ENCODE peak calls at places on chromosomes 1 and 21, in seven cellular contexts. F is OCI-LY7, K is cardiac fibroblast, O is fibroblast of mammary gland, H is stomach, I is fibroblast of villous mesenchyme, Y is neural progenitor cell. L is an unnamed sample.

GRCh38 chr1:110339427-110340206 is 440 bp downstream of the RBM15 start:
- DNase-seq in F (peak; percentile 71), K (peak; percentile 54), O (peak; percentile 71), H (peak; percentile 51), I (peak; percentile 59), Y (peak; percentile 72), L (peak; percentile 49)

GRCh38 chr1:178869114-178869697 is 1.7 kb downstream of the ANGPTL1 start:
- DNase-seq in F (no peak), K (peak; percentile 76), O (peak; percentile 74), H (no peak), I (peak; percentile 88), Y (peak; percentile 8), L (no peak)

GRCh38 chr1:248834343-248834940 is 3.6 kb upstream of the ZNF672 start:
- DNase-seq in F (no peak), K (no peak), O (no peak), H (no peak), I (no peak), Y (no peak), L (no peak)

GRCh38 chr1:36206323-36206858 is 17.9 kb upstream of the THRAP3 start:
- DNase-seq in F (no peak), K (no peak), O (no peak), H (no peak), I (no peak), Y (no peak), L (no peak)

GRCh38 chr1:53286950-53287349 is 40.9 kb downstream of the LRP8 start:
- DNase-seq in F (no peak), K (no peak), O (no peak), H (no peak), I (no peak), Y (peak; percentile 72), L (no peak)

GRCh38 chr1:178684542-178685000 is 40.5 kb upstream of the RALGPS2 start:
- DNase-seq in F (no peak), K (peak; percentile 93), O (peak; percentile 95), H (no peak), I (peak; percentile 93), Y (no peak), L (peak; percentile 85)

GRCh38 chr1:100710881-100711660 is 8.5 kb upstream of the VCAM1 start:
- DNase-seq in F (no peak), K (peak; percentile 42), O (peak; percentile 54), H (no peak), I (peak; percentile 88), Y (no peak), L (peak; percentile 30)

GRCh38 chr1:25566730-25567341 is 23.4 kb downstream of the LDLRAP1 start:
- DNase-seq in F (peak; percentile 87), K (peak; percentile 42), O (peak; percentile 71), H (no peak), I (peak; percentile 82), Y (peak; percentile 25), L (peak; percentile 67)

GRCh38 chr1:23699280-23700179 is 7.9 kb downstream of the RPL11 start:
- DNase-seq in F (no peak), K (no peak), O (peak; percentile 47), H (no peak), I (no peak), Y (no peak), L (peak; percentile 49)

GRCh38 chr1:9875636-9876000 is 34.5 kb downstream of the CTNNBIP1 start:
- DNase-seq in F (no peak), K (no peak), O (no peak), H (no peak), I (no peak), Y (no peak), L (no peak)

GRCh38 chr1:14924012-14924452 is 229.5 kb upstream of the TMEM51 start:
- DNase-seq in F (peak; percentile 60), K (peak; percentile 80), O (peak; percentile 45), H (peak; percentile 75), I (peak; percentile 78), Y (peak; percentile 88), L (peak; percentile 68)

GRCh38 chr21:39121600-39122355 is 61.5 kb downstream of the PSMG1 start:
- DNase-seq in F (no peak), K (no peak), O (no peak), H (no peak), I (no peak), Y (no peak), L (no peak)

GRCh38 chr1:47578026-47578861 is 140.4 kb downstream of the FOXD2 start:
- DNase-seq in F (no peak), K (no peak), O (no peak), H (no peak), I (peak; percentile 15), Y (no peak), L (no peak)

GRCh38 chr1:28132110-28132897 is 43.9 kb upstream of the EYA3 start:
- DNase-seq in F (peak; percentile 24), K (no peak), O (no peak), H (no peak), I (no peak), Y (no peak), L (no peak)

GRCh38 chr21:35400233-35400939 is 351.3 kb upstream of the RUNX1 start:
- DNase-seq in F (peak; percentile 86), K (peak; percentile 82), O (peak; percentile 71), H (no peak), I (peak; percentile 77), Y (peak; percentile 36), L (peak; percentile 88)

GRCh38 chr1:209065350-209065749 is 518.2 kb upstream of the CAMK1G start:
- DNase-seq in F (no peak), K (no peak), O (no peak), H (no peak), I (no peak), Y (no peak), L (no peak)

GRCh38 chr1:214425723-214426419 is 125.5 kb downstream of the PTPN14 start:
- DNase-seq in F (no peak), K (no peak), O (no peak), H (no peak), I (no peak), Y (no peak), L (no peak)

GRCh38 chr1:110548381-110548780 is 29.4 kb upstream of the KCNA10 start:
- DNase-seq in F (peak; percentile 26), K (peak; percentile 5), O (no peak), H (peak; percentile 38), I (no peak), Y (peak; percentile 70), L (peak; percentile 40)

GRCh38 chr1:200564319-200564718 is 56.2 kb downstream of the KIF14 start:
- DNase-seq in F (no peak), K (no peak), O (no peak), H (no peak), I (no peak), Y (no peak), L (no peak)

GRCh38 chr1:167136191-167136614 is 42.3 kb downstream of the STYXL2 start:
- DNase-seq in F (no peak), K (peak; percentile 19), O (peak; percentile 83), H (no peak), I (peak; percentile 47), Y (peak; percentile 47), L (peak; percentile 51)

GRCh38 chr21:38219049-38219628 is 37.7 kb upstream of the KCNJ15 start:
- DNase-seq in F (peak; percentile 53), K (peak; percentile 87), O (peak; percentile 91), H (peak; percentile 83), I (peak; percentile 85), Y (peak; percentile 71), L (peak; percentile 77)

GRCh38 chr1:86522230-86522629 is 24.6 kb upstream of the CLCA4 start:
- DNase-seq in F (no peak), K (no peak), O (peak; percentile 34), H (no peak), I (no peak), Y (no peak), L (no peak)

GRCh38 chr1:164320780-164321683 is 238.0 kb upstream of the PBX1 start:
- DNase-seq in F (no peak), K (peak; percentile 32), O (peak; percentile 36), H (peak; percentile 28), I (peak; percentile 8), Y (peak; percentile 80), L (peak; percentile 15)

GRCh38 chr1:206505702-206506375 is 1.5 kb upstream of the RASSF5 start:
- DNase-seq in F (no peak), K (peak; percentile 67), O (peak; percentile 59), H (no peak), I (peak; percentile 37), Y (no peak), L (peak; percentile 40)

GRCh38 chr1:18484726-18485125 is 4.0 kb downstream of the KLHDC7A start:
- DNase-seq in F (no peak), K (no peak), O (no peak), H (no peak), I (no peak), Y (no peak), L (no peak)

GRCh38 chr1:181595234-181595633 is 111.9 kb downstream of the CACNA1E start:
- DNase-seq in F (no peak), K (no peak), O (no peak), H (no peak), I (no peak), Y (no peak), L (no peak)

DNA sequence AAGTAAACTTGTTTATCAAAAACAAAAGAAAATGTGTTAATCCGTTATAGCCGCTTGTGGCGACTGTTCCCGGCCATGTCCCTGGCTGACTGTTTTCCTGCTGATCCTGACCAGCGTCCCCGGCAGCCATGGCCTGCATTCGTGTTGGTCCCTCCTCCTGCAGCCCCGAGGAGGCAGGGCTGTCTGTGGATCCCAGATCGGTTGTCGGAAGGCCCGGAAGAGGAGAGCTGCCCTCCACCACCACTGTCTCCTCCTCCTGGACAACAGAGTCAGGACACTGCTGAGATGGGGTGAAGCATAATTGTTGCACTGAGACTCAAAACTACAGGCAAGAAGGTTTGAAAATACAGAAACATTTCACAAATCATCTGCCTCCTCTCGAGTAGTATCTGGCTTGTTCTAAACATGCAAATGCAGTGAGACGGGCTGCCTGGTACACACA is 3.6 kb upstream of the MXRA8 start:
- DNase-seq in F (no peak), K (peak; percentile 88), O (peak; percentile 84), H (no peak), I (peak; percentile 90), Y (no peak), L (no peak)
- H3K4me3 ChIP-seq in F (no peak overlapping the region), K (no peak overlapping the region), O (no peak overlapping the region), H (no peak overlapping the region), I (no peak overlapping the region), Y (no peak overlapping the region), L (no peak overlapping the region)

GRCh38 chr1:243786546-243786945 is 63.5 kb downstream of the AKT3 start:
- DNase-seq in F (no peak), K (no peak), O (no peak), H (no peak), I (peak; percentile 14), Y (no peak), L (peak; percentile 1)
- TF ChIP-seq CTCF in F (no peak), K (no peak), O (no peak), H (no peak), I (no peak), Y (no peak), L (no peak)

DNA sequence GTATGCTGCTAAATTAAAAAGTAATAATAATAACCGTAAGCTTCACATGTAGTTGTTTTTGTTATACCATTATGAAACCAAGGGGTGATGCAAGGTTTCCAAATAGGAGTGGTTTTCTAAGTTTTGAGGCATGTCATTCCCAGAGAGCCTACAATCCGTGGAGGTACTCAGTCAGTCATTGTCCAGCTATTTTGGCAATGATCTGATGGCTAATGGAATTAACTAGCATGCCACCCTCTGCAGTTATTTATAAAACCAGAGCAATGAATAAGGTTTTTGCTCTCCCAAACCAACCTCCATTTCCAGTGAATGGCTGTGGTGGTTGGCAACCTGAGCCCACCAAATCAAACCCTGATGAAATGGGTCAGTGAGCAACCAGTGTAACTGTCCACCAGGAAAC is 106.4 kb downstream of the TBX15 start:
- DNase-seq in F (no peak), K (no peak), O (no peak), H (no peak), I (no peak), Y (no peak), L (no peak)
- H3K4me3 ChIP-seq in F (no peak overlapping the region), K (no peak overlapping the region), O (no peak overlapping the region), H (no peak overlapping the region), I (no peak overlapping the region), Y (no peak overlapping the region), L (no peak overlapping the region)

GRCh38 chr1:56417636-56418035 is 161.7 kb downstream of the PLPP3 start:
- DNase-seq in F (no peak), K (peak; percentile 43), O (peak; percentile 22), H (no peak), I (peak; percentile 62), Y (no peak), L (peak; percentile 28)
- TF ChIP-seq CTCF in F (no peak), K (no peak), O (no peak), H (no peak), I (no peak), Y (no peak), L (no peak)

L was measured in epithelial cell of esophagus.